ENCODE peak calls at places on chromosomes 16 and 17, in seven cellular contexts. One of them, this sample, is unnamed.

GRCh38 chr17:1206016-1206787 is 26.4 kb upstream of the ABR start:
- DNase-seq in HCT116: no peak
- DNase-seq in H1: no peak
- DNase-seq in K562: no peak
- DNase-seq in SK-N-SH: no peak
- DNase-seq in HepG2: no peak
- DNase-seq in GM12878: no peak
- DNase-seq in this sample: no peak

GRCh38 chr17:51000835-51001638 is 119.6 kb downstream of the SPAG9 start:
- DNase-seq in SK-N-SH: peak
- DNase-seq in HCT116: peak
- DNase-seq in H1: no peak
- DNase-seq in K562: no peak
- DNase-seq in HepG2: peak
- DNase-seq in GM12878: peak
- DNase-seq in this sample: peak

GRCh38 chr17:5780476-5780875 is 196.2 kb upstream of the NLRP1 start:
- DNase-seq in GM12878: no peak
- DNase-seq in H1: no peak
- DNase-seq in HCT116: peak
- DNase-seq in K562: peak
- DNase-seq in HepG2: no peak
- DNase-seq in SK-N-SH: no peak
- DNase-seq in this sample: peak

GRCh38 chr16:69848635-69849545 is 86.8 kb downstream of the WWP2 start:
- DNase-seq in H1: no peak
- DNase-seq in HepG2: no peak
- DNase-seq in HCT116: no peak
- DNase-seq in GM12878: no peak
- DNase-seq in K562: no peak
- DNase-seq in SK-N-SH: no peak
- DNase-seq in this sample: no peak

GRCh38 chr17:32467949-32468348 is 18.8 kb upstream of the CDK5R1 start:
- DNase-seq in GM12878: no peak
- DNase-seq in HepG2: no peak
- DNase-seq in HCT116: no peak
- DNase-seq in SK-N-SH: no peak
- DNase-seq in K562: no peak
- DNase-seq in H1: no peak
- DNase-seq in this sample: no peak

GRCh38 chr17:43732961-43733360 is 25.6 kb downstream of the SOST start:
- DNase-seq in GM12878: no peak
- DNase-seq in K562: no peak
- DNase-seq in H1: no peak
- DNase-seq in HCT116: no peak
- DNase-seq in SK-N-SH: no peak
- DNase-seq in HepG2: no peak
- DNase-seq in this sample: no peak

GRCh38 chr17:59347975-59348391 is 16.5 kb downstream of the YPEL2 start:
- DNase-seq in K562: no peak
- DNase-seq in SK-N-SH: no peak
- DNase-seq in HCT116: no peak
- DNase-seq in GM12878: no peak
- DNase-seq in HepG2: no peak
- DNase-seq in H1: no peak
- DNase-seq in this sample: no peak

GRCh38 chr16:4160663-4161436 is 44.6 kb upstream of the ADCY9 start:
- DNase-seq in HepG2: no peak
- DNase-seq in SK-N-SH: no peak
- DNase-seq in HCT116: no peak
- DNase-seq in H1: no peak
- DNase-seq in K562: no peak
- DNase-seq in GM12878: no peak
- DNase-seq in this sample: no peak

GRCh38 chr17:40182606-40183005 is 5.3 kb downstream of the RAPGEFL1 start:
- DNase-seq in GM12878: no peak
- DNase-seq in K562: no peak
- DNase-seq in H1: no peak
- DNase-seq in HepG2: no peak
- DNase-seq in SK-N-SH: no peak
- DNase-seq in HCT116: no peak
- DNase-seq in this sample: no peak

GRCh38 chr17:82287849-82288601 is 14.5 kb upstream of the CSNK1D start:
- DNase-seq in SK-N-SH: no peak
- DNase-seq in H1: no peak
- DNase-seq in HepG2: peak
- DNase-seq in HCT116: peak
- DNase-seq in GM12878: no peak
- DNase-seq in K562: peak
- DNase-seq in this sample: peak

GRCh38 chr17:67105213-67105612 is 60.9 kb downstream of the CACNG1 start:
- DNase-seq in GM12878: no peak
- DNase-seq in HCT116: no peak
- DNase-seq in K562: no peak
- DNase-seq in SK-N-SH: no peak
- DNase-seq in HepG2: no peak
- DNase-seq in H1: no peak
- DNase-seq in this sample: no peak

GRCh38 chr17:67109111-67109510 is 64.8 kb downstream of the CACNG1 start:
- DNase-seq in H1: no peak
- DNase-seq in K562: no peak
- DNase-seq in HepG2: no peak
- DNase-seq in HCT116: no peak
- DNase-seq in SK-N-SH: no peak
- DNase-seq in GM12878: no peak
- DNase-seq in this sample: no peak

GRCh38 chr17:67110619-67111018 is 66.3 kb downstream of the CACNG1 start:
- DNase-seq in GM12878: no peak
- DNase-seq in HCT116: no peak
- DNase-seq in SK-N-SH: no peak
- DNase-seq in HepG2: no peak
- DNase-seq in H1: no peak
- DNase-seq in K562: peak
- DNase-seq in this sample: no peak

GRCh38 chr17:67108411-67108810 is 64.1 kb downstream of the CACNG1 start:
- DNase-seq in HepG2: no peak
- DNase-seq in SK-N-SH: no peak
- DNase-seq in K562: no peak
- DNase-seq in H1: no peak
- DNase-seq in GM12878: no peak
- DNase-seq in HCT116: no peak
- DNase-seq in this sample: no peak

GRCh38 chr17:67107811-67108210 is 63.5 kb downstream of the CACNG1 start:
- DNase-seq in HCT116: no peak
- DNase-seq in K562: no peak
- DNase-seq in H1: no peak
- DNase-seq in GM12878: no peak
- DNase-seq in SK-N-SH: no peak
- DNase-seq in HepG2: no peak
- DNase-seq in this sample: no peak
- TF ChIP-seq JUND in HCT116: no peak
- TF ChIP-seq JUND in K562: no peak
- TF ChIP-seq JUND in H1: no peak
- TF ChIP-seq JUND in GM12878: no peak
- TF ChIP-seq JUND in SK-N-SH: no peak
- TF ChIP-seq JUND in HepG2: no peak
- TF ChIP-seq JUND in this sample: no peak

DNA sequence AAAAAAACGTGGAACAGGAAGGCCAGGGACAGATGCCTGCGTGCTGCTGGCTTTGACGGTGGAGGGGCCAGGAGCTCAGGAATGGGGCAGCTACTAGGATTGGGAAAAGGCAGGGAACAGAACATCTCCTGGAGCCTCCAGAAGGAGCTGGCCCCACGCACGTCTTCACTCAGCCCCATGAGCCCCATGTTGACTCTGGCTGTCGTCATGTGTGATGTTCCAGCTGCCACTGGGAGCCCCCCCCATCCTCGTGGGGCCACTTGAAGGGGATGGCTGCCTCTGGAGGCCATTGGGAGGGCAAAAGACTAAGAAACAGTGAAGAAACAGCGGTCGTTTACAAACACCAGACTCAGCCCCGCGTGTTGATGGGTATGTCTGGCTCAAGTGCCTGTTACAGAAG is 18.5 kb upstream of the APRT start:
- DNase-seq in HCT116: no peak
- DNase-seq in K562: no peak
- DNase-seq in HepG2: no peak
- DNase-seq in GM12878: no peak
- DNase-seq in SK-N-SH: no peak
- DNase-seq in H1: no peak
- DNase-seq in this sample: no peak
- TF ChIP-seq JUND in HCT116: no peak
- TF ChIP-seq JUND in K562: no peak
- TF ChIP-seq JUND in HepG2: no peak
- TF ChIP-seq JUND in GM12878: no peak
- TF ChIP-seq JUND in SK-N-SH: no peak
- TF ChIP-seq JUND in H1: no peak
- TF ChIP-seq JUND in this sample: no peak

DNA sequence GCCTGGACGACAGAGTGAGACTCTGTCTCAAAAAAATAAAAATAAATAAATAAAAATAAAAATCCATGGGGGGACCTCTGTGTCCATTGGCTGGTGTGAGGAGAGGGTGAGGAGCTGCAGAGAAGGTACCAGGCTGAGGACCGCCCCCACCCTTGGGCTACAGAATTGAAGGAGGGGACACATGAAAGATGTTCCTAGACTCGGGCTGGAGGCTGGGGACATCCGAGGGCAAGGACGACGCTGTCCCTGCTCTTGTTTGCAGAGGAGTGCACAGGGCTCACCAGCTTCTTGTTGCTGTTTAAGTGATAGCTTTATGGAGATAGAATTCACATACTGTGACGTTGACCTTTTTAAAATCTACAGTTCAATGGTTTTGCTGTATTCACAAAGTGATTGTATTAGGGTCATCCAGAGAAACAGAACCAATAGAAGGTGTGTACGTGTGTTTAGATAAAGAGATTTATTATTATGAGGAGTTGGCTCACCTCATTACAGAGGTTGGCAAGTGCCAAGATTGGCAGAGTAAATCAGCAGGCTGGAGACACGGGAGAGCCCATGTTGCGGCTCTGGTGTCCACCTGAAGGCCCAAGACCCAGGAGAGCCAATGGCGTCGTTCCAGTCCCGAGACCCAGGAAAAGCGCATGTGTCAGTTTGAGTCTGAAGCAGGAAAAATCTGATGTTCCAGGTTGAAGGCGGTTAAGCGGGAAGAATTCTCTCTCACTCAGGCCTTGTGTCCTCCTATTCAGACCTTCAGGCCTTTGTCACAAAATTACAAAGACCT is 320.7 kb downstream of the SEC14L1 start:
- DNase-seq in SK-N-SH: no peak
- DNase-seq in HepG2: no peak
- DNase-seq in K562: no peak
- DNase-seq in GM12878: no peak
- DNase-seq in HCT116: no peak
- DNase-seq in H1: no peak
- DNase-seq in this sample: no peak
- TF ChIP-seq JUND in SK-N-SH: no peak
- TF ChIP-seq JUND in HepG2: no peak
- TF ChIP-seq JUND in K562: no peak
- TF ChIP-seq JUND in GM12878: no peak
- TF ChIP-seq JUND in HCT116: no peak
- TF ChIP-seq JUND in H1: no peak
- TF ChIP-seq JUND in this sample: no peak

GRCh38 chr17:67359960-67360817 is 6.2 kb downstream of the PSMD12 start:
- DNase-seq in GM12878: no peak
- DNase-seq in K562: peak
- DNase-seq in H1: no peak
- DNase-seq in SK-N-SH: peak
- DNase-seq in HepG2: no peak
- DNase-seq in HCT116: peak
- DNase-seq in this sample: peak
- TF ChIP-seq JUND in GM12878: no peak
- TF ChIP-seq JUND in K562: no peak
- TF ChIP-seq JUND in H1: no peak
- TF ChIP-seq JUND in SK-N-SH: no peak
- TF ChIP-seq JUND in HepG2: no peak
- TF ChIP-seq JUND in HCT116: no peak
- TF ChIP-seq JUND in this sample: no peak

DNA sequence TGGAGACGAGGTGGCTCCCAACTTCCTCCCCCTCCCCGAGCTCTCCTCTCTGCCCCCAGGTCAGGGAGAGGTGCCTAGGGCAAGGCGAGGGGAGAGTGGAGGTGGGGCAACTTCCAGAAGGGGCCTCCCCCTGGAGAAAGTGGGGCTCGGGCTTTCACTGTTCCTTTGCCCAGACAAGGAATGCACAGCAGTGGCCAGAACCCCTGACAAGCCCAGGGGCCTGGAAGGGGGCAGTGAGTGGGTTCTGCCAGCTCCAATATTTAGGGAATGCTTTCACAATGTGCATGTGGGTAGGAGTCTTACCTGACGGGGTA is 11.7 kb upstream of the SP2 start:
- DNase-seq in GM12878: no peak
- DNase-seq in K562: no peak
- DNase-seq in SK-N-SH: no peak
- DNase-seq in HepG2: no peak
- DNase-seq in H1: no peak
- DNase-seq in HCT116: no peak
- DNase-seq in this sample: no peak
- TF ChIP-seq JUND in GM12878: no peak
- TF ChIP-seq JUND in K562: no peak
- TF ChIP-seq JUND in SK-N-SH: no peak
- TF ChIP-seq JUND in HepG2: no peak
- TF ChIP-seq JUND in H1: no peak
- TF ChIP-seq JUND in HCT116: no peak
- TF ChIP-seq JUND in this sample: no peak

GRCh38 chr17:76357597-76358158 is 4.0 kb upstream of the PRPSAP1 start:
- DNase-seq in SK-N-SH: no peak
- DNase-seq in K562: no peak
- DNase-seq in H1: no peak
- DNase-seq in GM12878: no peak
- DNase-seq in HepG2: peak
- DNase-seq in HCT116: no peak
- DNase-seq in this sample: no peak
- TF ChIP-seq JUND in SK-N-SH: no peak
- TF ChIP-seq JUND in K562: no peak
- TF ChIP-seq JUND in H1: no peak
- TF ChIP-seq JUND in GM12878: no peak
- TF ChIP-seq JUND in HepG2: no peak
- TF ChIP-seq JUND in HCT116: no peak
- TF ChIP-seq JUND in this sample: no peak

GRCh38 chr16:82042841-82043240 is 7.8 kb downstream of the HSD17B2 start:
- DNase-seq in GM12878: no peak
- DNase-seq in HepG2: no peak
- DNase-seq in HCT116: no peak
- DNase-seq in K562: no peak
- DNase-seq in SK-N-SH: no peak
- DNase-seq in H1: no peak
- DNase-seq in this sample: no peak

GRCh38 chr16:82042144-82042543 is 7.1 kb downstream of the HSD17B2 start:
- DNase-seq in HCT116: no peak
- DNase-seq in HepG2: no peak
- DNase-seq in SK-N-SH: no peak
- DNase-seq in K562: no peak
- DNase-seq in H1: no peak
- DNase-seq in GM12878: no peak
- DNase-seq in this sample: no peak

GRCh38 chr16:82045471-82046178 is 10.6 kb downstream of the HSD17B2 start:
- DNase-seq in SK-N-SH: no peak
- DNase-seq in HCT116: no peak
- DNase-seq in GM12878: no peak
- DNase-seq in K562: no peak
- DNase-seq in H1: no peak
- DNase-seq in HepG2: no peak
- DNase-seq in this sample: no peak

GRCh38 chr16:82044585-82044911 is 9.5 kb downstream of the HSD17B2 start:
- DNase-seq in K562: no peak
- DNase-seq in HepG2: peak
- DNase-seq in HCT116: no peak
- DNase-seq in SK-N-SH: no peak
- DNase-seq in GM12878: no peak
- DNase-seq in H1: no peak
- DNase-seq in this sample: no peak

GRCh38 chr16:82043680-82044584 is 8.9 kb downstream of the HSD17B2 start:
- DNase-seq in HepG2: no peak
- DNase-seq in GM12878: no peak
- DNase-seq in HCT116: no peak
- DNase-seq in H1: no peak
- DNase-seq in SK-N-SH: no peak
- DNase-seq in K562: no peak
- DNase-seq in this sample: peak
- TF ChIP-seq JUND in HepG2: no peak
- TF ChIP-seq JUND in GM12878: no peak
- TF ChIP-seq JUND in HCT116: no peak
- TF ChIP-seq JUND in H1: no peak
- TF ChIP-seq JUND in SK-N-SH: peak
- TF ChIP-seq JUND in K562: no peak
- TF ChIP-seq JUND in this sample: peak